ENCODE peak calls at places on chromosomes 3 and 15, in four cellular contexts. Q, X, B and D are unnamed samples.

GRCh38 chr15:90884719-90885431 is 571 bp downstream of the FES start:
- DNase-seq in Q (no peak), X (peak; percentile 56), B (no peak), D (no peak)

GRCh38 chr15:83844742-83845141 is 190.8 kb downstream of the ADAMTSL3 start:
- DNase-seq in Q (no peak), X (no peak), B (no peak), D (peak; percentile 64)

GRCh38 chr15:38826880-38827279 is 262.3 kb upstream of the RASGRP1 start:
- DNase-seq in Q (no peak), X (no peak), B (no peak), D (no peak)

GRCh38 chr3:49124991-49125670 is 4.5 kb upstream of the USP19 start:
- DNase-seq in Q (no peak), X (no peak), B (no peak), D (peak; percentile 43)

GRCh38 chr15:85865070-85865684 is 70.5 kb upstream of the KLHL25 start:
- DNase-seq in Q (peak; percentile 14), X (peak; percentile 59), B (peak; percentile 46), D (peak; percentile 55)

GRCh38 chr3:146780251-146780650 is 175.1 kb upstream of the PLSCR5 start:
- DNase-seq in Q (peak; percentile 7), X (no peak), B (no peak), D (no peak)

GRCh38 chr3:12583280-12583679 is 26.4 kb downstream of the MKRN2 start:
- DNase-seq in Q (no peak), X (no peak), B (no peak), D (no peak)

GRCh38 chr15:43920201-43920600 is 93.4 kb downstream of the WDR76 start:
- DNase-seq in Q (no peak), X (no peak), B (no peak), D (no peak)

GRCh38 chr3:33645060-33645841 is 72.8 kb downstream of the CLASP2 start:
- DNase-seq in Q (no peak), X (no peak), B (peak; percentile 23), D (no peak)

GRCh38 chr3:107987036-107987557 is 103.7 kb downstream of the CD47 start:
- DNase-seq in Q (peak; percentile 85), X (peak; percentile 61), B (peak; percentile 80), D (no peak)

GRCh38 chr3:44339990-44340389 is 1.4 kb downstream of the TCAIM start:
- DNase-seq in Q (no peak), X (no peak), B (no peak), D (no peak)

GRCh38 chr15:51103330-51103729 is 8.6 kb upstream of the TNFAIP8L3 start:
- DNase-seq in Q (peak; percentile 2), X (no peak), B (no peak), D (no peak)

GRCh38 chr15:47843124-47843663 is 125.9 kb downstream of the SEMA6D start:
- DNase-seq in Q (no peak), X (no peak), B (no peak), D (no peak)

GRCh38 chr3:100033184-100033583 is 81.1 kb downstream of the FILIP1L start:
- DNase-seq in Q (no peak), X (no peak), B (no peak), D (no peak)

GRCh38 chr3:195198424-195199346 is 72.3 kb downstream of the XXYLT1 start:
- DNase-seq in Q (no peak), X (no peak), B (peak; percentile 6), D (no peak)

GRCh38 chr15:34837246-34838016 is 42.1 kb upstream of the ACTC1 start:
- DNase-seq in Q (peak; percentile 27), X (no peak), B (no peak), D (no peak)

GRCh38 chr3:15043772-15044171 is 21.3 kb downstream of the MRPS25 start:
- DNase-seq in Q (no peak), X (no peak), B (no peak), D (no peak)

GRCh38 chr15:62792960-62793758 is 249.4 kb upstream of the TPM1 start:
- DNase-seq in Q (no peak), X (no peak), B (no peak), D (no peak)

GRCh38 chr3:112561085-112561692 is 573 bp downstream of the ATG3 start:
- DNase-seq in Q (no peak), X (peak; percentile 72), B (peak; percentile 64), D (peak; percentile 65)

GRCh38 chr3:39668420-39668819 is 141.0 kb upstream of the MYRIP start:
- DNase-seq in Q (peak; percentile 20), X (no peak), B (no peak), D (no peak)

GRCh38 chr3:6862880-6863195 is 1.9 kb downstream of the GRM7 start:
- DNase-seq in Q (no peak), X (no peak), B (no peak), D (no peak)

GRCh38 chr3:111895079-111895478 is 36.0 kb downstream of the PHLDB2 start:
- DNase-seq in Q (no peak), X (no peak), B (no peak), D (no peak)

GRCh38 chr3:83454353-83454752 is 1504.4 kb upstream of the CADM2 start:
- DNase-seq in Q (no peak), X (no peak), B (no peak), D (no peak)

GRCh38 chr15:60512937-60513336 is 34.0 kb upstream of the ICE2 start:
- DNase-seq in Q (no peak), X (no peak), B (no peak), D (no peak)

GRCh38 chr3:194990454-194991337 is 280.3 kb downstream of the XXYLT1 start:
- DNase-seq in Q (no peak), X (no peak), B (no peak), D (no peak)

GRCh38 chr15:67843571-67844387 is 3.9 kb upstream of the RNU6-1 start:
- DNase-seq in Q (no peak), X (no peak), B (no peak), D (peak; percentile 70)

GRCh38 chr15:56782306-56782705 is 49.0 kb upstream of the ZNF280D start:
- DNase-seq in Q (no peak), X (no peak), B (no peak), D (no peak)

GRCh38 chr15:71892335-71892734 is 82.0 kb downstream of the NR2E3 start:
- DNase-seq in Q (no peak), X (no peak), B (no peak), D (no peak)

GRCh38 chr15:93861956-93862741 is 369.2 kb upstream of the MCTP2 start:
- DNase-seq in Q (no peak), X (no peak), B (peak; percentile 19), D (no peak)
- H3K4me3 ChIP-seq in Q (no peak overlapping the region), X (no peak overlapping the region), B (no peak overlapping the region), D (no peak overlapping the region)

DNA sequence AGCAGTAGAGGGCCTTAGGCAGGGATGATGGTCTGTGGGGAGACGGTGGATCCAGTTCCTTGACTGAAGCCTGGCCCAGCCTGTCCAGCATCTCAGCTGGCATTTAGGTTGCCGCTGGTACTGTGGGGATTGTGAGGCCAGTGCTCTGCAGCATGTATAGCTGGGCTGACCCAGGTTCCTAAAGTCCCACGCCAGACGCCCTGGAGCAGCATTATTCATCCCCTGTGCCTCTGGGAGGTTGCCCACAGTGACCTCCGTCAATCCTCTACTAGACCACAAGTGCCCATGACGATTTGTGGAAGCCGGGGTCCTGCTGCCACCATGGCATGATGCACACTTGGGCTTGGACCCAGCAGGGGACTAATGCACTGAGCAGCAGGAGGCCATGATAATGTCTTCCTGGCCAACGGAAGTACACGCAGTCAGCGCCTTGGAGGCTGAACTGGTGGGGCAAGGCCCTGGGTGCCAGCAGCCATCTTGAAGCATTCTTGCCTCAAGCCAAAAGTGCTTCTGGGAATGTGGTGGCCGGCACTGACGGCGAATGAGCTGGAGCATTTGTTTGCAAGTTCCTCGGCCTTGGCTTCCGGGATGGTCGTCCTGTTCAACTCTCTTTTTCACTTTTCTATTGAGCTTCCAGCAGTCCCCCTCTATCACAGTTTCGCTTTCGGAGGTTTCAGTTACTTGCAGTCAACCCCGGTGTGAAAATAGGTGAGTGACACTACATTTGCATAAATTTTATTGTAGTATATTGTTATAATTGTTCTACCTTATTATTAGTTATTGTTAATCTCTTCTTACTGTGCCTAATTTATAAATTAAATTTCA is 949.4 kb downstream of the ROBO1 start:
- DNase-seq in Q (no peak), X (no peak), B (no peak), D (no peak)
- H3K4me3 ChIP-seq in Q (no peak overlapping the region), X (no peak overlapping the region), B (no peak overlapping the region), D (no peak overlapping the region)

GRCh38 chr15:45185069-45185779 is 2.5 kb downstream of the SHF start:
- DNase-seq in Q (no peak), X (no peak), B (no peak), D (no peak)

GRCh38 chr15:45186771-45187577 is 792 bp downstream of the SHF start:
- DNase-seq in Q (no peak), X (peak; percentile 83), B (peak; percentile 31), D (no peak)

GRCh38 chr15:45185903-45186770 is 1.6 kb downstream of the SHF start:
- DNase-seq in Q (no peak), X (no peak), B (no peak), D (no peak)

GRCh38 chr15:45187578-45187893 is 230 bp downstream of the SHF start:
- DNase-seq in Q (no peak), X (no peak), B (no peak), D (no peak)

DNA sequence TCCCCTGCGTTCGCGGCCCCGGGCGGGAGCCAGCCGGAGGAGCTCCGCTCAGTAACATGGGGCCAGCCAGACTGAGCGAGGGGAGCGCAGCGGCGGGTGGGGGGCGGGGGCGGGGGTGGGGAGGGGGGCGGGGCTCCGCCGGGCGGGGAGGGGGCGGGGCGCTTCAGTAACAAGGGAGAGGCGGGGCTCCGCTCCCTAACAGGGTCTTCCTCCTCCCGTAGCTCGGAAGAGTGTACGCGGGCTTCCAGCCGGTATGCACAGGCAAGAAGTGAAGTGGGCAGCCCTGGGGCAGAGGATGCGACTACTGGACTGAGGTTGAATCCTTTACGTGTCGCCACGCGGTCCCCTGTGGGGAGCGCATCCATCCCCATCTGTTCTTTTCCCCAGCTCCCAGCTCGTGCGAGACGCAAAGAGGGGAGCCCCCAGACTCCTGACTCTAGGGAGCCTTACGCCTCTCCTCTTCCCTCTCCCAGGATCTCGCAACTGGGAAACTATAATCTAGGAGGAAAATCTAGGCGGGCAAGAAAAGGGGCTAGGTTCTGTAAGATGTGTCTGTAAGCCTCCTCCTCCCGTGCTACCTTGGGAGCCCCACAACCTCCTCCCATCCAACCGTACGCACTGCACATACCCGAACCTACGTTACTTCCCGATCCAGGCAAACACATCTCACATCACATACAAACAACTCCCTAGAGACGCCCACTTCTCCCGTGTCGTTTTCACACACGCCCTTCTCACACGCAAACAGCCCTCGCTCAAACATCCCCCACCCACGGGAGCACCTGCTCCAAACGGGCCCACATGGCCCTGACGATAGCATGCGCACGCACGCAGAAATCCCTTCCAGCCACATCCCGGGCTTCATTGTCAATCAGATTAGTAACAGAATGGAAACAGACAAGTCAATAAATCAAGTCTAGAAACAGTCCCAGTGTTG is at the start of gene SHF:
- DNase-seq in Q (no peak), X (peak; percentile 65), B (peak; percentile 63), D (peak; percentile 86)
- H3K4me3 ChIP-seq in Q (peak within 1 kb of the TSS; percentile 51), X (peak within 1 kb of the TSS; percentile 69), B (no peak within 1 kb of the TSS), D (peak within 1 kb of the TSS; percentile 59)

DNA sequence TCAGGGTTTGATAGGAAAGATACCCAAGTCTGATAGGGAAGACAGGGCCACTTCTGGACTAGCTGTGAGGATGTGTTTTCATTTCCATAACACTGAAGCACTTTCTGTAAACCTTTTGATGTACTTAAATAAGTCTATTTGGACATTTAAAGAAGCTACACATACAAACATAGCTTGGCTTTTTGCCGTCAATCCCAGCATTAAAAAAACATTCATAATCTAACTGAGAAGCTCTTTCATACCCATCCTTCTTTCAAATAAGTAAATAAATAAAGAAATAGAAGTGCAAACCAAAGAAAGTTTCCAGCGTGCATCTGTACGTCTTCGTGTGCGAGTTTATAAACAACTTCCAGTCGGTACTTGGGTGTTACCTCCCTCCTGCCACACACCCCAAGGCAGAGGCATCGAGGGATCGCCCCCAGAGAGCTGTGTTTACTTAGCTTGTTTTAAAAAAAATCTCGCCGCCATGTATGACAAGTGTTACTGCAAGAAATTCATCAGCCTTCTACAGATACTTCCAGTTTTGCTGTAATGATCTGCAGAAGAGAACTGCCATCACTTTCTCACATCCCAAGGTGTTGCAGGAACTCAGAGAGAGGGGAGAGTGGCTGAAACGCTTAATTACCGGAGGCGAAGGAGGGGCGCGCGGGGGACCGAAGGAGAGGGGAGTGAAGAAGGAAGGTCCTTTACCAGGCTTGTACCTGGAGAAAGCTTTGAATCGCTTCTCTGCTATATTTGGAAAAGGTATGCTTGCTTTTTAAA is 9.0 kb upstream of the MEIS2 start:
- DNase-seq in Q (no peak), X (no peak), B (no peak), D (peak; percentile 62)
- H3K4me3 ChIP-seq in Q (no peak overlapping the region), X (no peak overlapping the region), B (no peak overlapping the region), D (peak overlapping the region; percentile 44)